ENCODE peak calls at places on chromosomes 2 and 18, in five cellular contexts. One of them, this sample, is unnamed.

GRCh38 chr2:41027095-41027494 is 575.2 kb upstream of the SLC8A1 start:
- DNase-seq in AG20443: no peak
- DNase-seq in astrocyte: no peak
- DNase-seq in GM12892: no peak
- DNase-seq in GDM1: no peak
- DNase-seq in this sample: no peak

GRCh38 chr2:42010743-42011298 is 37.0 kb upstream of the PKDCC start:
- DNase-seq in AG20443: peak; percentile 87
- DNase-seq in astrocyte: peak; percentile 88
- DNase-seq in GM12892: no peak
- DNase-seq in GDM1: no peak
- DNase-seq in this sample: no peak

GRCh38 chr2:46794693-46795317 is 120.8 kb downstream of the MCFD2 start:
- DNase-seq in AG20443: no peak
- DNase-seq in astrocyte: no peak
- DNase-seq in GM12892: no peak
- DNase-seq in GDM1: no peak
- DNase-seq in this sample: no peak

GRCh38 chr2:142270291-142270690 is 139.5 kb upstream of the LRP1B start:
- DNase-seq in AG20443: no peak
- DNase-seq in astrocyte: no peak
- DNase-seq in GM12892: no peak
- DNase-seq in GDM1: no peak
- DNase-seq in this sample: no peak

GRCh38 chr2:227890495-227891079 is 19.2 kb downstream of the DAW1 start:
- DNase-seq in AG20443: peak; percentile 35
- DNase-seq in astrocyte: peak; percentile 22
- DNase-seq in GM12892: no peak
- DNase-seq in GDM1: no peak
- DNase-seq in this sample: no peak

GRCh38 chr2:33417093-33417492 is 59.4 kb upstream of the RASGRP3 start:
- DNase-seq in AG20443: peak; percentile 36
- DNase-seq in astrocyte: no peak
- DNase-seq in GM12892: no peak
- DNase-seq in GDM1: no peak
- DNase-seq in this sample: no peak

GRCh38 chr2:163734911-163735691 is 707 bp downstream of the FIGN start:
- DNase-seq in AG20443: no peak
- DNase-seq in astrocyte: no peak
- DNase-seq in GM12892: no peak
- DNase-seq in GDM1: no peak
- DNase-seq in this sample: no peak

GRCh38 chr2:121038831-121039230 is 246.2 kb downstream of the TFCP2L1 start:
- DNase-seq in AG20443: no peak
- DNase-seq in astrocyte: no peak
- DNase-seq in GM12892: no peak
- DNase-seq in GDM1: no peak
- DNase-seq in this sample: no peak

GRCh38 chr2:43223412-43224040 is 2.9 kb downstream of the ZFP36L2 start:
- DNase-seq in AG20443: no peak
- DNase-seq in astrocyte: peak; percentile 29
- DNase-seq in GM12892: no peak
- DNase-seq in GDM1: no peak
- DNase-seq in this sample: no peak

GRCh38 chr2:151176661-151177060 is 85.0 kb downstream of the RBM43 start:
- DNase-seq in AG20443: no peak
- DNase-seq in astrocyte: no peak
- DNase-seq in GM12892: no peak
- DNase-seq in GDM1: no peak
- DNase-seq in this sample: no peak

GRCh38 chr2:191049728-191050639 is 36.0 kb upstream of the STAT1 start:
- DNase-seq in AG20443: peak; percentile 53
- DNase-seq in astrocyte: peak; percentile 75
- DNase-seq in GM12892: no peak
- DNase-seq in GDM1: no peak
- DNase-seq in this sample: no peak

GRCh38 chr2:239918749-239919148 is 106.4 kb downstream of the NDUFA10 start:
- DNase-seq in AG20443: no peak
- DNase-seq in astrocyte: no peak
- DNase-seq in GM12892: no peak
- DNase-seq in GDM1: no peak
- DNase-seq in this sample: no peak

GRCh38 chr18:69380324-69380723 is 20.4 kb upstream of the DOK6 start:
- DNase-seq in AG20443: no peak
- DNase-seq in astrocyte: no peak
- DNase-seq in GM12892: no peak
- DNase-seq in GDM1: no peak
- DNase-seq in this sample: no peak

GRCh38 chr2:38446418-38446817 is 69.3 kb upstream of the ATL2 start:
- DNase-seq in AG20443: peak; percentile 36
- DNase-seq in astrocyte: no peak
- DNase-seq in GM12892: no peak
- DNase-seq in GDM1: no peak
- DNase-seq in this sample: no peak

GRCh38 chr2:83795777-83796176 is 663.3 kb downstream of the SUCLG1 start:
- DNase-seq in AG20443: no peak
- DNase-seq in astrocyte: no peak
- DNase-seq in GM12892: no peak
- DNase-seq in GDM1: no peak
- DNase-seq in this sample: no peak

GRCh38 chr2:85134255-85135065 is 1.3 kb downstream of the TCF7L1 start:
- DNase-seq in AG20443: peak; percentile 65
- DNase-seq in astrocyte: peak; percentile 35
- DNase-seq in GM12892: no peak
- DNase-seq in GDM1: no peak
- DNase-seq in this sample: no peak

GRCh38 chr2:212912445-212913103 is 238.8 kb downstream of the IKZF2 start:
- DNase-seq in AG20443: peak; percentile 60
- DNase-seq in astrocyte: peak; percentile 51
- DNase-seq in GM12892: no peak
- DNase-seq in GDM1: no peak
- DNase-seq in this sample: no peak

GRCh38 chr18:12886498-12887126 is 2.6 kb upstream of the PTPN2 start:
- DNase-seq in AG20443: no peak
- DNase-seq in astrocyte: no peak
- DNase-seq in GM12892: no peak
- DNase-seq in GDM1: no peak
- DNase-seq in this sample: no peak

GRCh38 chr18:54263904-54264336 is 5.4 kb upstream of the POLI start:
- DNase-seq in AG20443: no peak
- DNase-seq in astrocyte: no peak
- DNase-seq in GM12892: no peak
- DNase-seq in GDM1: no peak
- DNase-seq in this sample: no peak

GRCh38 chr18:32469190-32469611 is 1.5 kb downstream of the GAREM1 start:
- DNase-seq in AG20443: peak; percentile 54
- DNase-seq in astrocyte: peak; percentile 15
- DNase-seq in GM12892: no peak
- DNase-seq in GDM1: no peak
- DNase-seq in this sample: no peak

GRCh38 chr2:28751956-28752607 is 452 bp downstream of the PPP1CB start:
- DNase-seq in AG20443: peak; percentile 35
- DNase-seq in astrocyte: no peak
- DNase-seq in GM12892: peak; percentile 19
- DNase-seq in GDM1: no peak
- DNase-seq in this sample: no peak

GRCh38 chr2:127149384-127149783 is 42.4 kb upstream of the BIN1 start:
- DNase-seq in AG20443: peak; percentile 60
- DNase-seq in astrocyte: peak; percentile 97
- DNase-seq in GM12892: no peak
- DNase-seq in GDM1: no peak
- DNase-seq in this sample: no peak

GRCh38 chr2:45263147-45263546 is 253.9 kb upstream of the SIX2 start:
- DNase-seq in AG20443: no peak
- DNase-seq in astrocyte: no peak
- DNase-seq in GM12892: no peak
- DNase-seq in GDM1: no peak
- DNase-seq in this sample: peak; percentile 59

GRCh38 chr2:106886916-106887758 is 1.2 kb upstream of the ST6GAL2 start:
- DNase-seq in AG20443: peak; percentile 32
- DNase-seq in astrocyte: no peak
- DNase-seq in GM12892: no peak
- DNase-seq in GDM1: no peak
- DNase-seq in this sample: no peak

GRCh38 chr2:145402706-145403277 is 882.9 kb upstream of the ZEB2 start:
- DNase-seq in AG20443: no peak
- DNase-seq in astrocyte: peak; percentile 23
- DNase-seq in GM12892: no peak
- DNase-seq in GDM1: no peak
- DNase-seq in this sample: no peak

GRCh38 chr2:235693279-235693678 is 199.4 kb downstream of the AGAP1 start:
- DNase-seq in AG20443: no peak
- DNase-seq in astrocyte: no peak
- DNase-seq in GM12892: no peak
- DNase-seq in GDM1: no peak
- DNase-seq in this sample: no peak

GRCh38 chr2:20232837-20233207 is 7.9 kb upstream of the SDC1 start:
- DNase-seq in AG20443: no peak
- DNase-seq in astrocyte: no peak
- DNase-seq in GM12892: no peak
- DNase-seq in GDM1: no peak
- DNase-seq in this sample: no peak

GRCh38 chr2:107235491-107236254 is 349.7 kb upstream of the ST6GAL2 start:
- DNase-seq in AG20443: no peak
- DNase-seq in astrocyte: no peak
- DNase-seq in GM12892: no peak
- DNase-seq in GDM1: no peak
- DNase-seq in this sample: no peak

GRCh38 chr2:240759454-240759853 is 60.6 kb downstream of the KIF1A start:
- DNase-seq in AG20443: no peak
- DNase-seq in astrocyte: no peak
- DNase-seq in GM12892: peak; percentile 53
- DNase-seq in GDM1: no peak
- DNase-seq in this sample: no peak

GRCh38 chr2:44753552-44754285 is 187.8 kb upstream of the SIX3 start:
- DNase-seq in AG20443: peak; percentile 20
- DNase-seq in astrocyte: peak; percentile 61
- DNase-seq in GM12892: no peak
- DNase-seq in GDM1: peak; percentile 25
- DNase-seq in this sample: peak; percentile 41

GRCh38 chr2:202512176-202512575 is 122.6 kb upstream of the FAM117B start:
- DNase-seq in AG20443: no peak
- DNase-seq in astrocyte: no peak
- DNase-seq in GM12892: no peak
- DNase-seq in GDM1: no peak
- DNase-seq in this sample: no peak

GRCh38 chr2:59680863-59681262 is 872.6 kb downstream of the BCL11A start:
- DNase-seq in AG20443: no peak
- DNase-seq in astrocyte: no peak
- DNase-seq in GM12892: no peak
- DNase-seq in GDM1: no peak
- DNase-seq in this sample: no peak

GRCh38 chr2:121877366-121877765 is 121.9 kb downstream of the TSN start:
- DNase-seq in AG20443: no peak
- DNase-seq in astrocyte: no peak
- DNase-seq in GM12892: no peak
- DNase-seq in GDM1: no peak
- DNase-seq in this sample: no peak

GRCh38 chr2:216090369-216090786 is 8.7 kb downstream of the TMEM169 start:
- DNase-seq in AG20443: peak; percentile 46
- DNase-seq in astrocyte: peak; percentile 60
- DNase-seq in GM12892: no peak
- DNase-seq in GDM1: no peak
- DNase-seq in this sample: no peak

GRCh38 chr2:215702116-215702905 is 266.4 kb upstream of the FN1 start:
- DNase-seq in AG20443: no peak
- DNase-seq in astrocyte: no peak
- DNase-seq in GM12892: no peak
- DNase-seq in GDM1: no peak
- DNase-seq in this sample: no peak

GRCh38 chr2:142952793-142953192 is 75.3 kb downstream of the KYNU start:
- DNase-seq in AG20443: no peak
- DNase-seq in astrocyte: no peak
- DNase-seq in GM12892: no peak
- DNase-seq in GDM1: no peak
- DNase-seq in this sample: no peak

This sample was measured in CMK.